ENCODE peak calls at places on chromosomes 13 and 19, in five cellular contexts. One of them, this sample, is unnamed.

GRCh38 chr13:77891486-77891885 is 27.1 kb downstream of the EDNRB start:
- DNase-seq in gastrocnemius medialis: no peak
- DNase-seq in nephron progenitor cell: no peak
- DNase-seq in SHP77 treated with DMSO at 0.1 percent for 48 hours: no peak
- DNase-seq in NCI-H1092: no peak
- DNase-seq in this sample: no peak

GRCh38 chr19:39765091-39766076 is 13.3 kb upstream of the LEUTX start:
- DNase-seq in gastrocnemius medialis: no peak
- DNase-seq in nephron progenitor cell: peak; percentile 72
- DNase-seq in SHP77 treated with DMSO at 0.1 percent for 48 hours: peak; percentile 54
- DNase-seq in NCI-H1092: no peak
- DNase-seq in this sample: peak; percentile 72

GRCh38 chr13:98216135-98216565 is 39.1 kb upstream of the RNF113B start:
- DNase-seq in gastrocnemius medialis: no peak
- DNase-seq in nephron progenitor cell: no peak
- DNase-seq in SHP77 treated with DMSO at 0.1 percent for 48 hours: peak; percentile 48
- DNase-seq in NCI-H1092: peak; percentile 52
- DNase-seq in this sample: peak; percentile 24

GRCh38 chr19:50313812-50314536 is 15.2 kb downstream of the KCNC3 start:
- DNase-seq in gastrocnemius medialis: no peak
- DNase-seq in nephron progenitor cell: peak; percentile 31
- DNase-seq in SHP77 treated with DMSO at 0.1 percent for 48 hours: no peak
- DNase-seq in NCI-H1092: no peak
- DNase-seq in this sample: peak; percentile 25

GRCh38 chr19:907183-907853 is 5.7 kb downstream of the R3HDM4 start:
- DNase-seq in gastrocnemius medialis: no peak
- DNase-seq in nephron progenitor cell: no peak
- DNase-seq in SHP77 treated with DMSO at 0.1 percent for 48 hours: no peak
- DNase-seq in NCI-H1092: no peak
- DNase-seq in this sample: no peak

GRCh38 chr13:101955764-101956163 is 446.1 kb downstream of the FGF14 start:
- DNase-seq in gastrocnemius medialis: no peak
- DNase-seq in nephron progenitor cell: no peak
- DNase-seq in SHP77 treated with DMSO at 0.1 percent for 48 hours: no peak
- DNase-seq in NCI-H1092: no peak
- DNase-seq in this sample: no peak

GRCh38 chr13:96958286-96958891 is 35.9 kb downstream of the OXGR1 start:
- DNase-seq in gastrocnemius medialis: no peak
- DNase-seq in nephron progenitor cell: peak; percentile 12
- DNase-seq in SHP77 treated with DMSO at 0.1 percent for 48 hours: peak; percentile 49
- DNase-seq in NCI-H1092: peak; percentile 68
- DNase-seq in this sample: peak; percentile 46

GRCh38 chr19:43468354-43469159 is 3.1 kb upstream of the LYPD3 start:
- DNase-seq in gastrocnemius medialis: no peak
- DNase-seq in nephron progenitor cell: no peak
- DNase-seq in SHP77 treated with DMSO at 0.1 percent for 48 hours: no peak
- DNase-seq in NCI-H1092: no peak
- DNase-seq in this sample: no peak

GRCh38 chr13:90238433-90238832 is 1109.1 kb upstream of the MIR17HG start:
- DNase-seq in gastrocnemius medialis: no peak
- DNase-seq in nephron progenitor cell: no peak
- DNase-seq in SHP77 treated with DMSO at 0.1 percent for 48 hours: no peak
- DNase-seq in NCI-H1092: no peak
- DNase-seq in this sample: no peak

GRCh38 chr13:21069561-21070004 is 8.2 kb upstream of the LATS2 start:
- DNase-seq in gastrocnemius medialis: peak; percentile 38
- DNase-seq in nephron progenitor cell: no peak
- DNase-seq in SHP77 treated with DMSO at 0.1 percent for 48 hours: no peak
- DNase-seq in NCI-H1092: no peak
- DNase-seq in this sample: peak; percentile 96

GRCh38 chr19:41811036-41811435 is 14.6 kb downstream of the CEACAM3 start:
- DNase-seq in gastrocnemius medialis: no peak
- DNase-seq in nephron progenitor cell: no peak
- DNase-seq in SHP77 treated with DMSO at 0.1 percent for 48 hours: no peak
- DNase-seq in NCI-H1092: no peak
- DNase-seq in this sample: no peak

GRCh38 chr13:112670118-112670517 is 19.7 kb upstream of the ATP11A start:
- DNase-seq in gastrocnemius medialis: no peak
- DNase-seq in nephron progenitor cell: no peak
- DNase-seq in SHP77 treated with DMSO at 0.1 percent for 48 hours: no peak
- DNase-seq in NCI-H1092: no peak
- DNase-seq in this sample: no peak

GRCh38 chr13:109200556-109200955 is 571.1 kb downstream of the MYO16 start:
- DNase-seq in gastrocnemius medialis: no peak
- DNase-seq in nephron progenitor cell: no peak
- DNase-seq in SHP77 treated with DMSO at 0.1 percent for 48 hours: no peak
- DNase-seq in NCI-H1092: no peak
- DNase-seq in this sample: no peak

GRCh38 chr13:32409561-32410440 is 18.1 kb downstream of the N4BP2L1 start:
- DNase-seq in gastrocnemius medialis: no peak
- DNase-seq in nephron progenitor cell: peak; percentile 32
- DNase-seq in SHP77 treated with DMSO at 0.1 percent for 48 hours: peak; percentile 52
- DNase-seq in NCI-H1092: no peak
- DNase-seq in this sample: peak; percentile 91

GRCh38 chr19:5585461-5586299 is 17.9 kb upstream of the TINCR start:
- DNase-seq in gastrocnemius medialis: no peak
- DNase-seq in nephron progenitor cell: peak; percentile 50
- DNase-seq in SHP77 treated with DMSO at 0.1 percent for 48 hours: no peak
- DNase-seq in NCI-H1092: no peak
- DNase-seq in this sample: peak; percentile 73

GRCh38 chr19:45955905-45956608 is 17.6 kb downstream of the NOVA2 start:
- DNase-seq in gastrocnemius medialis: no peak
- DNase-seq in nephron progenitor cell: no peak
- DNase-seq in SHP77 treated with DMSO at 0.1 percent for 48 hours: no peak
- DNase-seq in NCI-H1092: no peak
- DNase-seq in this sample: no peak

GRCh38 chr13:99610702-99611289 is 109.5 kb downstream of the TM9SF2 start:
- DNase-seq in gastrocnemius medialis: no peak
- DNase-seq in nephron progenitor cell: no peak
- DNase-seq in SHP77 treated with DMSO at 0.1 percent for 48 hours: no peak
- DNase-seq in NCI-H1092: no peak
- DNase-seq in this sample: no peak

GRCh38 chr13:49779721-49780120 is 12.8 kb downstream of the KPNA3 start:
- DNase-seq in gastrocnemius medialis: no peak
- DNase-seq in nephron progenitor cell: no peak
- DNase-seq in SHP77 treated with DMSO at 0.1 percent for 48 hours: no peak
- DNase-seq in NCI-H1092: no peak
- DNase-seq in this sample: no peak

GRCh38 chr19:13574933-13575332 is 68.7 kb upstream of the CACNA1A start:
- DNase-seq in gastrocnemius medialis: no peak
- DNase-seq in nephron progenitor cell: peak; percentile 24
- DNase-seq in SHP77 treated with DMSO at 0.1 percent for 48 hours: no peak
- DNase-seq in NCI-H1092: no peak
- DNase-seq in this sample: peak; percentile 34

GRCh38 chr19:16342002-16342715 is 17.5 kb downstream of the KLF2 start:
- DNase-seq in gastrocnemius medialis: peak; percentile 65
- DNase-seq in nephron progenitor cell: no peak
- DNase-seq in SHP77 treated with DMSO at 0.1 percent for 48 hours: peak; percentile 72
- DNase-seq in NCI-H1092: no peak
- DNase-seq in this sample: no peak

GRCh38 chr13:44307255-44307654 is 66.4 kb upstream of the SERP2 start:
- DNase-seq in gastrocnemius medialis: no peak
- DNase-seq in nephron progenitor cell: peak; percentile 20
- DNase-seq in SHP77 treated with DMSO at 0.1 percent for 48 hours: no peak
- DNase-seq in NCI-H1092: no peak
- DNase-seq in this sample: no peak

GRCh38 chr13:112782433-112783010 is 92.7 kb downstream of the ATP11A start:
- DNase-seq in gastrocnemius medialis: no peak
- DNase-seq in nephron progenitor cell: no peak
- DNase-seq in SHP77 treated with DMSO at 0.1 percent for 48 hours: no peak
- DNase-seq in NCI-H1092: peak; percentile 18
- DNase-seq in this sample: no peak

GRCh38 chr19:12111176-12111575 is 29.0 kb downstream of the ZNF20 start:
- DNase-seq in gastrocnemius medialis: no peak
- DNase-seq in nephron progenitor cell: no peak
- DNase-seq in SHP77 treated with DMSO at 0.1 percent for 48 hours: no peak
- DNase-seq in NCI-H1092: no peak
- DNase-seq in this sample: no peak

GRCh38 chr13:107348931-107349330 is 781.0 kb upstream of the ARGLU1 start:
- DNase-seq in gastrocnemius medialis: no peak
- DNase-seq in nephron progenitor cell: no peak
- DNase-seq in SHP77 treated with DMSO at 0.1 percent for 48 hours: no peak
- DNase-seq in NCI-H1092: no peak
- DNase-seq in this sample: peak; percentile 52

GRCh38 chr19:31648347-31648746 is 299.1 kb upstream of the TSHZ3 start:
- DNase-seq in gastrocnemius medialis: no peak
- DNase-seq in nephron progenitor cell: no peak
- DNase-seq in SHP77 treated with DMSO at 0.1 percent for 48 hours: no peak
- DNase-seq in NCI-H1092: no peak
- DNase-seq in this sample: peak; percentile 2

GRCh38 chr13:35793823-35794222 is 317.3 kb upstream of the MAB21L1 start:
- DNase-seq in gastrocnemius medialis: no peak
- DNase-seq in nephron progenitor cell: no peak
- DNase-seq in SHP77 treated with DMSO at 0.1 percent for 48 hours: no peak
- DNase-seq in NCI-H1092: no peak
- DNase-seq in this sample: no peak

GRCh38 chr19:53865918-53866696 is 1.6 kb upstream of the MYADM start:
- DNase-seq in gastrocnemius medialis: peak; percentile 15
- DNase-seq in nephron progenitor cell: peak; percentile 79
- DNase-seq in SHP77 treated with DMSO at 0.1 percent for 48 hours: peak; percentile 42
- DNase-seq in NCI-H1092: no peak
- DNase-seq in this sample: peak; percentile 90

GRCh38 chr13:46622918-46623256 is 69.9 kb downstream of the LRCH1 start:
- DNase-seq in gastrocnemius medialis: peak; percentile 14
- DNase-seq in nephron progenitor cell: no peak
- DNase-seq in SHP77 treated with DMSO at 0.1 percent for 48 hours: no peak
- DNase-seq in NCI-H1092: peak; percentile 32
- DNase-seq in this sample: peak; percentile 87

GRCh38 chr19:18440421-18440877 is 2.5 kb upstream of the ISYNA1 start:
- DNase-seq in gastrocnemius medialis: no peak
- DNase-seq in nephron progenitor cell: no peak
- DNase-seq in SHP77 treated with DMSO at 0.1 percent for 48 hours: no peak
- DNase-seq in NCI-H1092: no peak
- DNase-seq in this sample: peak; percentile 54

GRCh38 chr13:74644239-74644638 is 510.0 kb upstream of the KLF12 start:
- DNase-seq in gastrocnemius medialis: no peak
- DNase-seq in nephron progenitor cell: no peak
- DNase-seq in SHP77 treated with DMSO at 0.1 percent for 48 hours: no peak
- DNase-seq in NCI-H1092: no peak
- DNase-seq in this sample: no peak

GRCh38 chr13:110073982-110074381 is 233.0 kb downstream of the COL4A1 start:
- DNase-seq in gastrocnemius medialis: no peak
- DNase-seq in nephron progenitor cell: no peak
- DNase-seq in SHP77 treated with DMSO at 0.1 percent for 48 hours: no peak
- DNase-seq in NCI-H1092: no peak
- DNase-seq in this sample: no peak

GRCh38 chr19:46928951-46929350 is 68.2 kb downstream of the ARHGAP35 start:
- DNase-seq in gastrocnemius medialis: no peak
- DNase-seq in nephron progenitor cell: no peak
- DNase-seq in SHP77 treated with DMSO at 0.1 percent for 48 hours: no peak
- DNase-seq in NCI-H1092: no peak
- DNase-seq in this sample: no peak